ENCODE peak calls at places on chromosome 2, in five cellular contexts. B is AG09319, Z is left ventricle myocardium inferior, L is prostate gland, H is NCI-H2107. M is an unnamed sample.

GRCh38 chr2:118991554-118991953 is 49.6 kb downstream of the MARCO start:
- DNase-seq in H (no peak), Z (no peak), L (no peak), B (no peak), M (no peak)

GRCh38 chr2:85888020-85888744 is 608 bp downstream of the ST3GAL5 start:
- DNase-seq in Z (no peak), B (no peak), L (no peak), H (no peak), M (no peak)

GRCh38 chr2:144456680-144457079 is 63.2 kb downstream of the ZEB2 start:
- DNase-seq in H (no peak), L (no peak), Z (no peak), B (peak), M (no peak)

GRCh38 chr2:39881494-39881893 is 102.4 kb upstream of the THUMPD2 start:
- DNase-seq in L (no peak), H (no peak), B (no peak), Z (no peak), M (no peak)

GRCh38 chr2:18378020-18378653 is 182.3 kb downstream of the RDH14 start:
- DNase-seq in H (no peak), Z (no peak), B (no peak), L (peak), M (no peak)

GRCh38 chr2:54724560-54725342 is 1.3 kb downstream of the EML6 start:
- DNase-seq in Z (peak), B (no peak), L (no peak), H (no peak), M (peak)

GRCh38 chr2:11097038-11097720 is 58.1 kb upstream of the SLC66A3 start:
- DNase-seq in B (no peak), H (no peak), L (no peak), Z (peak), M (no peak)

GRCh38 chr2:26668041-26668440 is 24.5 kb upstream of the KCNK3 start:
- DNase-seq in Z (no peak), H (no peak), B (no peak), L (no peak), M (no peak)

GRCh38 chr2:210224660-210225460 is at the start of gene ACADL:
- DNase-seq in Z (peak), L (peak), H (no peak), B (no peak), M (no peak)

M was measured in NCI-H1436.